ENCODE peak calls at places on chromosomes 3 and 15, in five cellular contexts. Z, I, X, V and L are unnamed samples.

GRCh38 chr3:57892423-57892822 is 115.8 kb upstream of the FLNB start:
- DNase-seq in Z (peak), I (no peak), X (no peak), V (no peak), L (no peak)

GRCh38 chr3:72068621-72069020 is 283.7 kb upstream of the PROK2 start:
- DNase-seq in Z (no peak), I (no peak), X (no peak), V (no peak), L (no peak)

GRCh38 chr3:48716508-48716981 is 476 bp downstream of the IP6K2 start:
- DNase-seq in Z (peak), I (no peak), X (peak), V (no peak), L (no peak)

GRCh38 chr3:85148056-85148455 is 189.3 kb downstream of the CADM2 start:
- DNase-seq in Z (no peak), I (no peak), X (no peak), V (no peak), L (no peak)

GRCh38 chr3:171429635-171430034 is 30.6 kb downstream of the TNIK start:
- DNase-seq in Z (peak), I (no peak), X (no peak), V (no peak), L (no peak)

GRCh38 chr15:69730281-69731235 is 277.9 kb downstream of the RPLP1 start:
- DNase-seq in Z (no peak), I (no peak), X (no peak), V (no peak), L (no peak)

GRCh38 chr15:57911247-57911646 is 154.3 kb downstream of the ALDH1A2 start:
- DNase-seq in Z (no peak), I (no peak), X (no peak), V (no peak), L (no peak)

GRCh38 chr3:185335799-185336198 is 27.1 kb upstream of the MAP3K13 start:
- DNase-seq in Z (no peak), I (no peak), X (no peak), V (peak), L (peak)

GRCh38 chr3:13520326-13520880 is 28.5 kb upstream of the FBLN2 start:
- DNase-seq in Z (no peak), I (no peak), X (no peak), V (no peak), L (no peak)

GRCh38 chr3:185658504-185658912 is 72.4 kb downstream of the SENP2 start:
- DNase-seq in Z (no peak), I (no peak), X (no peak), V (peak), L (peak)

GRCh38 chr3:81242871-81243270 is 518.6 kb downstream of the GBE1 start:
- DNase-seq in Z (no peak), I (no peak), X (no peak), V (peak), L (no peak)

GRCh38 chr15:27061739-27062138 is 90.8 kb downstream of the GABRG3 start:
- DNase-seq in Z (no peak), I (no peak), X (no peak), V (no peak), L (no peak)

GRCh38 chr3:148227534-148227933 is 470.2 kb upstream of the AGTR1 start:
- DNase-seq in Z (no peak), I (no peak), X (no peak), V (no peak), L (no peak)

DNA sequence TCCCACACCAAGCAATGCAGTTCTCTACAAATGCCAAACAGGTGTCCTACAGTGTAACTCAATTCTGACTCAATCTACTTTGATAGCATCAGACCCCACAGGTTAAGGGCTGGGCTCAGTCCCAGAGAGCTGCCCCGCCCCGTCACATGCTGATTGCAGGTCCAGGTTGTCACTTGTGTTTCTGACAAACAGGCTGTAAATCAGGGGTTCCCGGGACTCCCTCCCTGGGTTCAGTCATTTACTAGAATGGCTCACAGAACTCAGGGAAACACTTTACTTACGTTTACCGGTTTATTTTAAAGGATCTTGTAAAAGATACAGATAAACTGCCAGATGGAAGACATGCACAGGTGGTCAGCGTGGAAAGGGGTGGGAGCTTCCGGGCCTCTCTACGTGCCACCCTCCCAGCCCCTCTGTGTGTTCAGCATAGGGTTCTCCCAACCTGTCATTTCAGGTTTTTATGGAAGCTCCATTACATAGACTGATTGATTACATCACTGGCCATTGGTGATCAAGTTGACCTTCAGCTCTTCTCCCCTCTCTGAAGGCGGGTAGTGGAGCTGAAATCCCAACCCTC is 28.7 kb upstream of the KLF13 start:
- DNase-seq in Z (peak), I (no peak), X (peak), V (no peak), L (no peak)
- TF ChIP-seq USF2 in Z (no peak), I (no peak), X (no peak), V (no peak), L (no peak)

GRCh38 chr15:46848704-46849103 is 868.6 kb upstream of the SEMA6D start:
- DNase-seq in Z (no peak), I (no peak), X (no peak), V (no peak), L (no peak)
- TF ChIP-seq CHD2 in Z (no peak), I (no peak), X (no peak), V (no peak), L (no peak)

DNA sequence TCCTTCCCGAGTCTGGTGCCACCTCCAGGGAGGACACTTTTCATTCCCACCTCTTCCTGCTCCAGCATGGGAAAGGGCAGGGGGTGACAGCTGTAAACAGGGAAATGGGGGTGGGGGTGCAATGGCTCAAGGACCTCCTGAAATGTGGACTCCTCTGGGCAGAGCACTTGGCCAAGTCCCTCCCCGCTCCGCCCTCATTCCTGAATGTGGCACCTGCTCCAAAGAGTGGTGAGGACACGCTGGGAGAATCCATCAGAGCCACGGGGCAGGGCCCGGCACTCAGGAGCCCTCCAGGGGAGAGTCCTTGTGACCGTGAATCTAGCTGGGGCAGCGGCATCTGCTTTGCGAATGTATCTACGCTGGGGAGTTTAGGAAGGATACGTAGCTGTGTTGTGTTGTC is 11.1 kb upstream of the LINGO1 start:
- DNase-seq in Z (no peak), I (no peak), X (no peak), V (no peak), L (no peak)
- TF ChIP-seq USF2 in Z (no peak), I (no peak), X (no peak), V (no peak), L (no peak)

GRCh38 chr3:160804762-160805161 is 48.7 kb downstream of the PPM1L start:
- DNase-seq in Z (no peak), I (no peak), X (no peak), V (no peak), L (no peak)
- TF ChIP-seq CHD2 in Z (no peak), I (no peak), X (no peak), V (no peak), L (no peak)